ENCODE peak calls at places on chromosomes 6 and 20, in four cellular contexts. W is A549, N is HepG2, D is GM12878. Z is an unnamed sample.

GRCh38 chr6:168988801-168989200 is 264.8 kb downstream of the THBS2 start:
- DNase-seq in W (no peak), N (no peak), D (no peak), Z (no peak)

GRCh38 chr6:5510331-5510730 is 249.0 kb downstream of the FARS2 start:
- DNase-seq in W (no peak), N (no peak), D (no peak), Z (no peak)

GRCh38 chr6:6635869-6636268 is 47.3 kb downstream of the LY86 start:
- DNase-seq in W (no peak), N (no peak), D (peak; percentile 43), Z (no peak)

GRCh38 chr6:21914121-21914973 is 320.8 kb downstream of the SOX4 start:
- DNase-seq in W (no peak), N (no peak), D (no peak), Z (peak; percentile 24)

GRCh38 chr6:42984924-42985475 is 630 bp downstream of the PPP2R5D start:
- DNase-seq in W (no peak), N (no peak), D (no peak), Z (no peak)

GRCh38 chr20:34390769-34391447 is 27.8 kb downstream of the ITCH start:
- DNase-seq in W (peak; percentile 96), N (peak; percentile 85), D (no peak), Z (no peak)

GRCh38 chr6:55445648-55446204 is 118.5 kb downstream of the GFRAL start:
- DNase-seq in W (peak; percentile 31), N (peak; percentile 12), D (peak; percentile 4), Z (peak; percentile 16)

GRCh38 chr6:144681334-144681733 is 396.2 kb downstream of the UTRN start:
- DNase-seq in W (no peak), N (no peak), D (no peak), Z (no peak)

GRCh38 chr6:33758807-33759206 is 12.1 kb upstream of the IP6K3 start:
- DNase-seq in W (no peak), N (no peak), D (no peak), Z (no peak)

GRCh38 chr6:160810238-160810637 is 108.2 kb downstream of the PLG start:
- DNase-seq in W (peak; percentile 61), N (peak; percentile 16), D (no peak), Z (no peak)

GRCh38 chr6:25700841-25701240 is 48.8 kb downstream of the SCGN start:
- DNase-seq in W (no peak), N (no peak), D (no peak), Z (no peak)

GRCh38 chr6:87053312-87053711 is 41.6 kb downstream of the CGA start:
- DNase-seq in W (no peak), N (no peak), D (no peak), Z (no peak)

GRCh38 chr6:111976169-111976568 is 77.7 kb upstream of the CCN6 start:
- DNase-seq in W (no peak), N (no peak), D (no peak), Z (no peak)

GRCh38 chr20:50724851-50725721 is 6.3 kb upstream of the PARD6B start:
- DNase-seq in W (peak; percentile 86), N (peak; percentile 54), D (no peak), Z (peak; percentile 47)

GRCh38 chr6:36576573-36576972 is 17.6 kb upstream of the SRSF3 start:
- DNase-seq in W (no peak), N (no peak), D (no peak), Z (no peak)
- H3K4me2 ChIP-seq in W (peak overlapping the region; percentile 77), N (no peak overlapping the region), D (no peak overlapping the region), Z (no peak overlapping the region)

DNA sequence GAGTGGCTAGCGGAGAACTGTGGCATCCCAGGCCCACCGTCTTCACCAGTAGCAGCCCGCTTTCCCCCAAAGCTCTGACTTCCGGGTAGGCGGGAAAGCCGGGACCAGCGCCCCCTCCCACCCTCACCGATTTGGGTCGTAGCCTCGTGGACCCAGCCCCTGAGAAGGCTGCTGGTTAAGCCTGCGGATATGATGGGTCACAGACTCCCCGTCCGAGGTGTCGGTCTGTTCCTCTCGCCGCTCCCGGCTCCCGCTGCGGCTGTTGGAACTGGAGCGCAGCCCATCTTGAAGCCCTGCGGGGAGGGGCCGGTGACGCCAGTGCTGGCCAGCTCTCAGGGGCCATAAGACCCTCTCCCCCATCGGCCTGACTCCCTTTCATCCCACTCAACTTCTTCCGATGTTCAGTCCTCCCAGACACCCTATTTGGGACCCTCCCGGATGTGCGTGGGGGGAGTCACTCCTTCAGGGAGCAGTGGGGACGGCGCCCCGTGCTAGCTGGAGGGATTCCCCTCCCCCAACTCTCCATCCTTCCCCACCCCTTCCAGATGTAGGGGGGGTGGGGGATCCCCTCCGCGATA is 772 bp downstream of the GNL1 start:
- DNase-seq in W (no peak), N (no peak), D (no peak), Z (no peak)
- TF ChIP-seq PBX3 in W (no peak), N (no peak), D (no peak), Z (no peak)

GRCh38 chr20:62645613-62646012 is 3.3 kb downstream of the SLCO4A1 start:
- DNase-seq in W (no peak), N (no peak), D (no peak), Z (no peak)

GRCh38 chr20:62648318-62648995 is 6.2 kb downstream of the SLCO4A1 start:
- DNase-seq in W (no peak), N (no peak), D (no peak), Z (no peak)

GRCh38 chr20:62644802-62645496 is 2.6 kb downstream of the SLCO4A1 start:
- DNase-seq in W (no peak), N (no peak), D (no peak), Z (no peak)

GRCh38 chr20:62647521-62648317 is 5.4 kb downstream of the SLCO4A1 start:
- DNase-seq in W (no peak), N (no peak), D (no peak), Z (no peak)

DNA sequence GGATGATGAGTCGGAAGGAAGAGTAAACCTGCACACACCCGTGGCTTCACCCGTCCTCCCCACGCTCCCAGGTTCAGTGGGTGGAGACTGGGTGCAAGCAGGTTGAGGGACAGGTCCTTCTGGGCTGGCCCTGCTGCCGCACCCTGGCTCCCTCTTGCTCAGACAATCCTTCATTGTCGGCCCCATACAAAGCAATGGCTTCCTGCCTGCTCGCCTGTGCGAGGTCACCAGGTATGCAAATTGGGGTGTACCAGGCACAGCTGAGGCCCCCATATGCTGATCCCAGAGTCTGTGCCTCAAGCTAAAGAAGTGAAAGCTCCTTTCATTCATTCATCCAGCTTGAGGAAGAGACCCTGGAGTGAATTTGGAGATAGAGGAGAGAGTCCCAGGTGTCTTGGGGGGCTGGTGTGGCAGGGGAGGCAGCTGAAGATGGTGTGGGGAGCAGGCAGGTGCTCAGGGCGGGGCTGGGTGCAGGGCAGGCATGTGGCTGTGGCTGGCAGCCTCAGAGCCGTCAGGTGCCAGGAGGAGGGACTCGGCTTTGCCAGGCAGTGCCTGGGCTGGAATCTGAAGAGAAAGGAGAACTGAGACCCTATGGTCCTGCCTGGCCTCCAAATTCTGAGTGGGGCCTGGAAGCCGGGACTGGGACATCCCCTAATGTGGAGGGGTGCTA is 4.7 kb downstream of the SLCO4A1 start:
- DNase-seq in W (no peak), N (no peak), D (no peak), Z (no peak)
- H3K4me1 ChIP-seq in W (peaks cover 10% of the 10 kb centered on the region), N (peaks cover 55% of the 10 kb centered on the region), D (peaks cover 52% of the 10 kb centered on the region), Z (peaks cover 84% of the 10 kb centered on the region)

GRCh38 chr6:118893095-118893881 is 664 bp upstream of the ASF1A start:
- DNase-seq in W (peak; percentile 16), N (peak; percentile 49), D (no peak), Z (no peak)
- H3K4me2 ChIP-seq in W (peak overlapping the region; percentile 92), N (peak overlapping the region; percentile 85), D (peak overlapping the region; percentile 80), Z (peak overlapping the region; percentile 84)

GRCh38 chr20:17655865-17656489 is 26.1 kb downstream of the RRBP1 start:
- DNase-seq in W (no peak), N (no peak), D (peak; percentile 11), Z (peak; percentile 8)

GRCh38 chr20:17655286-17655651 is 26.8 kb downstream of the RRBP1 start:
- DNase-seq in W (no peak), N (no peak), D (no peak), Z (peak; percentile 5)

GRCh38 chr20:17658648-17658993 is 23.4 kb downstream of the RRBP1 start:
- DNase-seq in W (no peak), N (no peak), D (no peak), Z (no peak)

GRCh38 chr20:17657898-17658647 is 24.0 kb downstream of the RRBP1 start:
- DNase-seq in W (no peak), N (no peak), D (no peak), Z (peak; percentile 2)

GRCh38 chr20:17657079-17657825 is 24.8 kb downstream of the RRBP1 start:
- DNase-seq in W (no peak), N (no peak), D (no peak), Z (peak; percentile 4)
- TF ChIP-seq PBX3 in W (no peak), N (no peak), D (no peak), Z (no peak)

Z was measured in SK-N-SH.